ENCODE peak calls at places on chromosomes 7 and 10, in eight cellular contexts. One of them, this sample, is unnamed. For H3K4me1 and H3K27me3, the result is how much of the 10 kb centered on the place peaks cover.

GRCh38 chr7:50648570-50649169 is 83.5 kb upstream of the DDC start:
- DNase-seq in CD8-positive, alpha-beta T cell: no peak
- DNase-seq in cardiac muscle cell: no peak
- DNase-seq in GM23248: no peak
- DNase-seq in IMR-90: no peak
- DNase-seq in Panc1: no peak
- DNase-seq in tibial nerve: no peak
- DNase-seq in MM.1S: no peak
- DNase-seq in this sample: no peak

GRCh38 chr10:132827861-132828539 is 42.1 kb upstream of the NKX6-2 start:
- DNase-seq in tibial nerve: no peak
- DNase-seq in cardiac muscle cell: no peak
- DNase-seq in GM23248: no peak
- DNase-seq in MM.1S: no peak
- DNase-seq in CD8-positive, alpha-beta T cell: no peak
- DNase-seq in Panc1: no peak
- DNase-seq in IMR-90: no peak
- DNase-seq in this sample: no peak

GRCh38 chr7:110994028-110994967 is 96.6 kb upstream of the LRRN3 start:
- DNase-seq in MM.1S: no peak
- DNase-seq in tibial nerve: no peak
- DNase-seq in GM23248: no peak
- DNase-seq in CD8-positive, alpha-beta T cell: no peak
- DNase-seq in cardiac muscle cell: no peak
- DNase-seq in Panc1: no peak
- DNase-seq in IMR-90: no peak
- DNase-seq in this sample: no peak

GRCh38 chr7:19026888-19027287 is 90.5 kb downstream of the TWIST1 start:
- DNase-seq in cardiac muscle cell: no peak
- DNase-seq in IMR-90: peak
- DNase-seq in tibial nerve: no peak
- DNase-seq in CD8-positive, alpha-beta T cell: no peak
- DNase-seq in GM23248: peak
- DNase-seq in Panc1: no peak
- DNase-seq in MM.1S: no peak
- DNase-seq in this sample: no peak

GRCh38 chr7:35356495-35356894 is 102.6 kb upstream of the TBX20 start:
- DNase-seq in MM.1S: no peak
- DNase-seq in IMR-90: no peak
- DNase-seq in tibial nerve: no peak
- DNase-seq in GM23248: no peak
- DNase-seq in cardiac muscle cell: no peak
- DNase-seq in Panc1: no peak
- DNase-seq in CD8-positive, alpha-beta T cell: no peak
- DNase-seq in this sample: no peak

GRCh38 chr7:5045558-5046396 is at the start of gene RBAK:
- DNase-seq in Panc1: peak
- DNase-seq in GM23248: peak
- DNase-seq in cardiac muscle cell: peak
- DNase-seq in tibial nerve: peak
- DNase-seq in CD8-positive, alpha-beta T cell: peak
- DNase-seq in MM.1S: peak
- DNase-seq in IMR-90: peak
- DNase-seq in this sample: peak

GRCh38 chr10:105585753-105586152 is 944.7 kb downstream of the SORCS3 start:
- DNase-seq in tibial nerve: no peak
- DNase-seq in IMR-90: peak
- DNase-seq in GM23248: no peak
- DNase-seq in Panc1: no peak
- DNase-seq in CD8-positive, alpha-beta T cell: no peak
- DNase-seq in cardiac muscle cell: no peak
- DNase-seq in MM.1S: no peak
- DNase-seq in this sample: no peak

GRCh38 chr7:44103941-44104879 is at the start of gene AEBP1:
- DNase-seq in GM23248: peak
- DNase-seq in IMR-90: no peak
- DNase-seq in CD8-positive, alpha-beta T cell: peak
- DNase-seq in Panc1: no peak
- DNase-seq in MM.1S: no peak
- DNase-seq in tibial nerve: no peak
- DNase-seq in cardiac muscle cell: peak
- DNase-seq in this sample: no peak

GRCh38 chr7:85237721-85238120 is 50.9 kb upstream of the SEMA3D start:
- DNase-seq in cardiac muscle cell: no peak
- DNase-seq in CD8-positive, alpha-beta T cell: no peak
- DNase-seq in GM23248: no peak
- DNase-seq in tibial nerve: no peak
- DNase-seq in Panc1: no peak
- DNase-seq in IMR-90: peak
- DNase-seq in MM.1S: no peak
- DNase-seq in this sample: no peak

GRCh38 chr10:115555887-115556402 is 462.8 kb downstream of the ATRNL1 start:
- DNase-seq in MM.1S: no peak
- DNase-seq in tibial nerve: no peak
- DNase-seq in GM23248: no peak
- DNase-seq in IMR-90: no peak
- DNase-seq in cardiac muscle cell: no peak
- DNase-seq in Panc1: no peak
- DNase-seq in CD8-positive, alpha-beta T cell: no peak
- DNase-seq in this sample: no peak

GRCh38 chr10:19629559-19629958 is 186.7 kb upstream of the PLXDC2 start:
- DNase-seq in Panc1: no peak
- DNase-seq in IMR-90: peak
- DNase-seq in CD8-positive, alpha-beta T cell: no peak
- DNase-seq in GM23248: peak
- DNase-seq in MM.1S: no peak
- DNase-seq in cardiac muscle cell: peak
- DNase-seq in tibial nerve: peak
- DNase-seq in this sample: no peak

GRCh38 chr10:78986419-78986818 is 82.3 kb upstream of the ZMIZ1 start:
- DNase-seq in Panc1: no peak
- DNase-seq in IMR-90: peak
- DNase-seq in GM23248: peak
- DNase-seq in tibial nerve: no peak
- DNase-seq in cardiac muscle cell: no peak
- DNase-seq in CD8-positive, alpha-beta T cell: no peak
- DNase-seq in MM.1S: no peak
- DNase-seq in this sample: no peak

GRCh38 chr7:972110-972509 is 3.2 kb downstream of the COX19 start:
- DNase-seq in Panc1: no peak
- DNase-seq in tibial nerve: no peak
- DNase-seq in CD8-positive, alpha-beta T cell: no peak
- DNase-seq in IMR-90: no peak
- DNase-seq in MM.1S: no peak
- DNase-seq in cardiac muscle cell: no peak
- DNase-seq in GM23248: no peak
- DNase-seq in this sample: no peak

GRCh38 chr7:972670-973309 is 2.6 kb downstream of the COX19 start:
- DNase-seq in IMR-90: no peak
- DNase-seq in CD8-positive, alpha-beta T cell: no peak
- DNase-seq in cardiac muscle cell: no peak
- DNase-seq in MM.1S: no peak
- DNase-seq in Panc1: no peak
- DNase-seq in GM23248: no peak
- DNase-seq in tibial nerve: no peak
- DNase-seq in this sample: no peak

GRCh38 chr7:969403-969802 is 5.9 kb downstream of the COX19 start:
- DNase-seq in GM23248: no peak
- DNase-seq in MM.1S: no peak
- DNase-seq in Panc1: no peak
- DNase-seq in cardiac muscle cell: no peak
- DNase-seq in tibial nerve: no peak
- DNase-seq in CD8-positive, alpha-beta T cell: no peak
- DNase-seq in IMR-90: no peak
- DNase-seq in this sample: no peak

GRCh38 chr7:968205-968754 is 7.1 kb downstream of the COX19 start:
- DNase-seq in GM23248: no peak
- DNase-seq in MM.1S: no peak
- DNase-seq in Panc1: no peak
- DNase-seq in cardiac muscle cell: no peak
- DNase-seq in tibial nerve: no peak
- DNase-seq in IMR-90: no peak
- DNase-seq in CD8-positive, alpha-beta T cell: no peak
- DNase-seq in this sample: no peak

GRCh38 chr7:970744-971143 is 4.6 kb downstream of the COX19 start:
- DNase-seq in IMR-90: no peak
- DNase-seq in GM23248: no peak
- DNase-seq in CD8-positive, alpha-beta T cell: no peak
- DNase-seq in cardiac muscle cell: no peak
- DNase-seq in Panc1: no peak
- DNase-seq in MM.1S: no peak
- DNase-seq in tibial nerve: no peak
- DNase-seq in this sample: no peak
- H3K4me1 ChIP-seq in IMR-90: under half
- H3K4me1 ChIP-seq in GM23248: under half
- H3K4me1 ChIP-seq in CD8-positive, alpha-beta T cell: under half
- H3K4me1 ChIP-seq in cardiac muscle cell: under half
- H3K4me1 ChIP-seq in Panc1: under half
- H3K4me1 ChIP-seq in MM.1S: under half
- H3K4me1 ChIP-seq in tibial nerve: under half
- H3K4me1 ChIP-seq in this sample: under half

DNA sequence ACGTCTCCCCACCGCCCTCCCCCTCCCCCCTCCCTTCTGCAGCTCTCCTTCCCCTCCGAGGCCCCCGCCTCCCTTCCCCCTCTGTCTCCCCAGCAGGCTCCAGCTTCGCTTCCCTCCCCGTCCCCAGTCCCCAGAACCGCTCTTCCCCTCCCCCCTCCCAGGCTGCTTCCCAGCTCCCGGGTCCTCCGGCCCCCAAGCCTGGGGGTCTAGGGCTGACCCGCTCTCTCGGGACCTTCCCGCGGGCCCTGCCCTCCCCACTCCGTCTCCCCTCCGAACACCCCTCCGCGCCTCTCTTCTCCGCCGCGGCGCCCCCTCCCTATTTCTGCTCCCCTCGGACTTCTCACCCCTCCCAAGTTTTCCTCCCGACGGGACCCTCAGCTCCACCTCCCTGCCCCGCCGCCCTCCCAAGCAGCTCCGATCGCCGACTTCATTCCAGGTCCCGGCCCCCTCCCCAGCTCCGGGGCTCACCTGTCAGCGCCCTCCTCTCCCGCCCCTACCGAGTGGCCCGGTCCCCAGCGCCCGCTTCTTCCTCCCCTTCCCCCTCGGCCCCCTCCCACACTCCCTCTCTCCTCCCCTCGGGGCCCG is 1.1 kb downstream of the ZNF467 start:
- DNase-seq in Panc1: no peak
- DNase-seq in GM23248: peak
- DNase-seq in cardiac muscle cell: peak
- DNase-seq in CD8-positive, alpha-beta T cell: no peak
- DNase-seq in IMR-90: no peak
- DNase-seq in tibial nerve: peak
- DNase-seq in MM.1S: peak
- DNase-seq in this sample: no peak
- H3K27me3 ChIP-seq in Panc1: under half
- H3K27me3 ChIP-seq in GM23248: under half
- H3K27me3 ChIP-seq in cardiac muscle cell: under half
- H3K27me3 ChIP-seq in CD8-positive, alpha-beta T cell: under half
- H3K27me3 ChIP-seq in IMR-90: under half
- H3K27me3 ChIP-seq in tibial nerve: under half
- H3K27me3 ChIP-seq in MM.1S: under half
- H3K27me3 ChIP-seq in this sample: under half

DNA sequence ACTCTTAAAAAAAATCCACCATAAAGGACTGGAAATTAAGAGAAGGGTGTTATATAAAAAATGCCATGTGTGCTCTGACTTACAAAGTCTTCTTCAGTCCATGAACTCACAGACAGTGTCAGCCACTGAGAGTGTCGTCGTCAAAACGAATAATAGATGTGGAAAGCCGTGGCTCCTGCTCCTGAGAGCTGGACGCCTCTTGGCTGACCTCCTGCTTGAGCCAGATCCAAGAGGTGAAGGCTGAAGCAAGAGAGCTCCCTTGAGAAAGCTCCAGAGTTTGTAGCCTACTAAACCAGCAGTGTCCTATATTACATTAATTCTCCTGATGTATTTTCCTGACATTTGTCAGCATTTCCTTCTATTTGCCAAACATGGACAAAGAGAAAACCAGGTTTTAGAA is 234.3 kb upstream of the C7orf33 start:
- DNase-seq in tibial nerve: no peak
- DNase-seq in cardiac muscle cell: no peak
- DNase-seq in CD8-positive, alpha-beta T cell: no peak
- DNase-seq in IMR-90: no peak
- DNase-seq in MM.1S: no peak
- DNase-seq in Panc1: no peak
- DNase-seq in GM23248: no peak
- DNase-seq in this sample: no peak
- H3K4me1 ChIP-seq in tibial nerve: under half
- H3K4me1 ChIP-seq in cardiac muscle cell: under half
- H3K4me1 ChIP-seq in CD8-positive, alpha-beta T cell: under half
- H3K4me1 ChIP-seq in IMR-90: under half
- H3K4me1 ChIP-seq in MM.1S: under half
- H3K4me1 ChIP-seq in Panc1: under half
- H3K4me1 ChIP-seq in GM23248: under half
- H3K4me1 ChIP-seq in this sample: under half

DNA sequence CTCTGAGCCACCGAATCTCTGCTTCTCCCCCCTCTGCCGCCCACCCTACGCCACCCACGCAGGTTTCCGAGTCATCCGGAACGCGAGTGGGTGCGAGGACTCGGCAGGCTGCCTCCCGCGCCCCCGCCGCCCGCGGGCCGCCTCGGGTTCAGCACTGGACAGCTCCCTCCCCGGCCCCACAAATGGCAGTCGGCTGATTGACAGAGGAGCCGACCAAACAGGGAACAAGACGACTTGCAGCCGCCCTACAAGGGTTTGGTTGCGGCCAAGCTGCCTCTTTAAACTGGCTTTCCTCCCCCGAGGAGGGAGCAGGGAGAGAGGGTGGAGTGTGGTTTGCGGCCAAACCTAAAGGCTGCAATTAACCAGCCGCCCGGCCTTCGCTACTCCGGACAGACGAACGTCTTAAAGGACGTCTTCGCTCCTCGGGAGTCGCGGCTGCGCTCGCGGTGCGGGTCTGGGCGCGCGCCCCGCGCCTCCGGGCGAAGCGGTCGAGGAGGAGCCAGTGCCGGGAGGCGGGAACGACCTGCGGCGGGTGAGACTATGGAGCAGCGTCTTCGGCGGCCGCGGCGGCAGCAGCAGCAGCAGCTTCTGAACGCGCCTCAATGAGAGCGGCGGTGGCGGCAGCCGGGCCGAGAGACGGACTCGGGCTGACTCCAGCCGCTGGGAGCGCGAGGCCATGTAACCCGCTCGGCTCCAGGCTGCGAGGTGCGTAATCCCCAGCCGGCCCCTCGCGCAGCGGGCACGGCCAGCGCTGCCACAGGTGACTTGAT is at the start of gene GPR158:
- DNase-seq in GM23248: peak
- DNase-seq in MM.1S: peak
- DNase-seq in IMR-90: peak
- DNase-seq in CD8-positive, alpha-beta T cell: peak
- DNase-seq in Panc1: no peak
- DNase-seq in cardiac muscle cell: peak
- DNase-seq in tibial nerve: peak
- DNase-seq in this sample: peak
- H3K27me3 ChIP-seq in GM23248: under half
- H3K27me3 ChIP-seq in MM.1S: under half
- H3K27me3 ChIP-seq in IMR-90: under half
- H3K27me3 ChIP-seq in CD8-positive, alpha-beta T cell: under half
- H3K27me3 ChIP-seq in Panc1: under half
- H3K27me3 ChIP-seq in cardiac muscle cell: half or more
- H3K27me3 ChIP-seq in tibial nerve: under half
- H3K27me3 ChIP-seq in this sample: under half

This sample was measured in iPS DF 6.9.